ENCODE peak calls at places on chromosomes 13 and 19, in seven cellular contexts. Y is fibroblast of pulmonary artery; G is cardiac muscle cell; B is dorsolateral prefrontal cortex; L is glutamatergic neuron; F is CD8-positive, alpha-beta T cell; P is heart right ventricle. X is an unnamed sample.

GRCh38 chr19:48393559-48394330 is at the start of gene GRIN2D:
- DNase-seq in Y (peak), G (peak), B (no peak), L (peak), F (peak), P (no peak), X (peak)

GRCh38 chr19:53875602-53876340 is 6.2 kb upstream of the PRKCG start:
- DNase-seq in Y (no peak), G (no peak), B (no peak), L (no peak), F (no peak), P (no peak), X (no peak)

GRCh38 chr13:40813662-40814454 is 24.4 kb downstream of the SLC25A15 start:
- DNase-seq in Y (peak), G (peak), B (no peak), L (no peak), F (no peak), P (no peak), X (no peak)

GRCh38 chr19:679418-680286 is 3.5 kb downstream of the FSTL3 start:
- DNase-seq in Y (peak), G (peak), B (peak), L (peak), F (peak), P (peak), X (peak)

GRCh38 chr13:61700663-61701062 is 285.0 kb upstream of the PCDH20 start:
- DNase-seq in Y (no peak), G (no peak), B (no peak), L (no peak), F (no peak), P (no peak), X (no peak)

GRCh38 chr19:46713781-46714522 is 3.0 kb downstream of the PRKD2 start:
- DNase-seq in Y (peak), G (peak), B (peak), L (peak), F (peak), P (peak), X (peak)

GRCh38 chr13:31639443-31640163 is 99.7 kb upstream of the RXFP2 start:
- DNase-seq in Y (peak), G (peak), B (no peak), L (no peak), F (no peak), P (no peak), X (no peak)

GRCh38 chr13:65724261-65724660 is 1505.9 kb downstream of the PCDH9 start:
- DNase-seq in Y (peak), G (peak), B (no peak), L (no peak), F (no peak), P (no peak), X (no peak)

GRCh38 chr13:110869805-110870706 is 44.8 kb downstream of the ANKRD10 start:
- DNase-seq in Y (peak), G (peak), B (peak), L (peak), F (no peak), P (peak), X (no peak)

GRCh38 chr13:23288564-23288963 is 107.8 kb downstream of the SGCG start:
- DNase-seq in Y (peak), G (no peak), B (no peak), L (no peak), F (no peak), P (no peak), X (no peak)

GRCh38 chr19:13093407-13094284 is 9.0 kb downstream of the LYL1 start:
- DNase-seq in Y (peak), G (peak), B (peak), L (peak), F (peak), P (peak), X (peak)

GRCh38 chr13:22948421-22948820 is 232.4 kb upstream of the SGCG start:
- DNase-seq in Y (no peak), G (no peak), B (no peak), L (no peak), F (no peak), P (no peak), X (no peak)

GRCh38 chr13:110716235-110716505 is 2.7 kb downstream of the ING1 start:
- DNase-seq in Y (peak), G (peak), B (no peak), L (peak), F (no peak), P (no peak), X (no peak)

GRCh38 chr13:114031631-114032030 is 57.8 kb upstream of the C13orf46 start:
- DNase-seq in Y (no peak), G (no peak), B (no peak), L (no peak), F (no peak), P (no peak), X (no peak)

GRCh38 chr13:76020421-76020955 is 384.4 kb downstream of the LMO7 start:
- DNase-seq in Y (no peak), G (no peak), B (no peak), L (no peak), F (no peak), P (no peak), X (no peak)

GRCh38 chr19:45641274-45642105 is 2.3 kb upstream of the EML2 start:
- DNase-seq in Y (peak), G (peak), B (no peak), L (peak), F (peak), P (peak), X (peak)

GRCh38 chr13:44068169-44068568 is 188.5 kb downstream of the LACC1 start:
- DNase-seq in Y (peak), G (peak), B (no peak), L (no peak), F (no peak), P (no peak), X (no peak)

GRCh38 chr19:5091576-5092215 is 122.8 kb downstream of the KDM4B start:
- DNase-seq in Y (no peak), G (no peak), B (no peak), L (no peak), F (no peak), P (no peak), X (peak)

DNA sequence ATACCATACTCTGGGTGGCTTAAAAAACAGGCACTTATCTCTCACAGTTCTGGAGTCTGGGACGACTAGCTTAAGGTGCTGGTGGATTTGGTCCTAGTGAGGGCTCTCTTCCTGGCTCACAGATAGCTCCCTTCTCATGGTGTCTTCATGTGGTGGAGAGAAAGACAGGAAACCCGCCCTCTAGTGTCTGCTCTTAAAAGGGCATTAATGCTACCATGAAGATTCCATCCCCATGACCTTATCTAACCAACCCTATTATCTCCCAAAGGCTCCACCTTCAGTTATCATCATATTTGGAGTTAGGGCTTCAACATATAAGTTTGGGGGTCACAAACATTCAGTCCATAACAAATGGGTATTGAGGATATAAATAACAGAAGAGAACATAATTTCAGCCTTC is 139.4 kb downstream of the HS6ST3 start:
- DNase-seq in Y (peak), G (peak), B (no peak), L (no peak), F (no peak), P (no peak), X (no peak)
- TF ChIP-seq CTCF in Y (peak), G (peak), B (no peak), L (peak), F (no peak), P (peak), X (peak)

GRCh38 chr13:36067619-36068456 is 63.3 kb downstream of the DCLK1 start:
- DNase-seq in Y (no peak), G (no peak), B (no peak), L (no peak), F (no peak), P (no peak), X (no peak)
- TF ChIP-seq CTCF in Y (no peak), G (no peak), B (no peak), L (no peak), F (no peak), P (no peak), X (no peak)

GRCh38 chr19:42325308-42325895 is at the start of gene MEGF8:
- DNase-seq in Y (peak), G (peak), B (peak), L (peak), F (peak), P (peak), X (peak)
- TF ChIP-seq CTCF in Y (peak), G (peak), B (peak), L (no peak), F (no peak), P (peak), X (no peak)

GRCh38 chr19:51689751-51690358 is 3.3 kb upstream of the SPACA6 start:
- DNase-seq in Y (peak), G (peak), B (peak), L (peak), F (no peak), P (peak), X (peak)

GRCh38 chr19:51690359-51691121 is 2.6 kb upstream of the SPACA6 start:
- DNase-seq in Y (peak), G (peak), B (no peak), L (peak), F (peak), P (peak), X (peak)

GRCh38 chr19:51687791-51688664 is 5.1 kb upstream of the SPACA6 start:
- DNase-seq in Y (peak), G (peak), B (peak), L (peak), F (no peak), P (peak), X (peak)

GRCh38 chr19:51691122-51692064 is 1.7 kb upstream of the SPACA6 start:
- DNase-seq in Y (peak), G (peak), B (no peak), L (peak), F (no peak), P (no peak), X (peak)

DNA sequence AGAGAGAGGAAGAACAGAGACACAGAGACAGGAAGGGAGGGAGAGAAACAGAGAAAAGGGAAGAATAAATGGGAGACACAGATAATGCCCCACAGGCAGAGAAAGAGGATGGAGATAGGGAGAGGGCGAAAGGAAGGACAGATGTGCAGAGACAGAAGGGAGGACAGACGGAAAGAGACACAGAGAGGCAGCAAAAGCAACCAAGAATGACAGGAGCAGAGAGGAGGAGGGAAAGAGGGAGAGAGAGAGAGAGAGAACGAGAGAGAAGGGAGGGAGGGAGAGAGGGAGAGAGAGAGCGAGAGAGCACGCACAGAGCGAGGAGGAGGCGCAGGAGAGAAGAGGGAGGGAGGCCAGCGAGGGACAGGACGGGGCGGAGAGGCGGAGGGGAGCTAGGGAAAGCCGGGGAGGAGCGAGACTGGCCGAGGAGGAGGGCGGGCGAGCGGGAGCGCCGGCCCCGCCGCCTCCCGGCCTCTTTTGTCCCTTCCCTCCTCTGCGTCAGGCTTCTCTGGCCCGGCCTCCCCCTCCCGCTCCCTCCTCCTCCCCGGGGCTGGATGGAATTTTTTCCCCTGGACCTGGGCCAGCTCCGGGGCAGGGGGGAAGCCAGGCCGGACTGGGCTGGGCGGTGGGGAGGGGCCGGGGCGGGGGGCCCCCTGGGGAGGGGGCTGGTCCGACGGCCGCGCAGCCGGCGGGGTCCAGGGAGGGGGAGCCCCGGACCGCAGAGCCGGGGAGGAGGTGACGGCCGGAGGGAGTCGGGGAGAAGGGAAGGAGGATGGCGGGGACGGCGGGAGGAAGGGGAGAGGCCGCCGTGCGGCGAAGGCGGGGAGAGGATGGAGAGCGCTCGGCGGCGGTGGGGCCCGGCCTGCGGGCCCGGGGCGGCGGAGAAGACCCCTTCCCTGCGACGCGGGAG is 4.2 kb upstream of the SPACA6 start:
- DNase-seq in Y (peak), G (peak), B (peak), L (peak), F (no peak), P (peak), X (peak)
- TF ChIP-seq CTCF in Y (no peak), G (no peak), B (peak), L (no peak), F (no peak), P (peak), X (no peak)

DNA sequence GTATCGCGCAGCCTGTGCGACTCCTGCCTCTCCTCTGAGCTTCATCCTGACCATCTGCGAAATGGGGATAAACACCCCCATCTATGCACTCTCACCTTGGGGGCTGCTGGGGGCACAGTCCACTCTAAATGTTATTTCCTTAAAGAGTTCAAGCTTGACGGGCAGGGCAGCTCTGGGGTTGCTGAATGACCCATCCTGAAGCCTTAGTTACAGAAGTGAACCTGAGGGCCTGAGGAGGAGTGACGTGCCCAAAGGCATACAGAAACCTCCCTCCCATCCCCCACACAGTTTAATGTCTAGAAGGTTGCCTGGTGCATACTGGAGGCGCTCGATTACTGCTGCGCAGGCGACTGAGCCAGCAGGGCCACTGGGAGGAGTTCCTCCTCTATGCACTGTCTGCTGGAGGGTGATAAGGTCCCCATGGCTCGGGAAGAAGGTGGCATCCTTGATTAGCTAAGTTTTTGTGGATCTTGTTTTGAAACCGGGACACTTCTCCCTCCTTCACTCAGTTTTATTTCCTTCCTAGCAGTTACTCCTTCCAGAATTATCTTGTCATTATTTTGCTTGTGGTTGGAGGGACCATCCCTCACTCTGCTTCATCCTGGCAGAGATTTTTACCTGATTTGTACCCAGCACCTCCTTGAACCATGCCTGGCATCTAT is 572 bp upstream of the FKBP8 start:
- DNase-seq in Y (peak), G (peak), B (peak), L (no peak), F (peak), P (peak), X (no peak)
- TF ChIP-seq CTCF in Y (no peak), G (no peak), B (no peak), L (no peak), F (no peak), P (no peak), X (no peak)

GRCh38 chr19:10418281-10419199 is 1.8 kb upstream of the PDE4A start:
- DNase-seq in Y (no peak), G (peak), B (no peak), L (no peak), F (no peak), P (no peak), X (peak)
- TF ChIP-seq CTCF in Y (no peak), G (peak), B (no peak), L (no peak), F (no peak), P (no peak), X (no peak)

GRCh38 chr13:91405240-91405639 is 6.8 kb downstream of the GPC5 start:
- DNase-seq in Y (no peak), G (no peak), B (no peak), L (no peak), F (no peak), P (no peak), X (no peak)

GRCh38 chr13:91409661-91410060 is 11.2 kb downstream of the GPC5 start:
- DNase-seq in Y (no peak), G (no peak), B (no peak), L (no peak), F (no peak), P (no peak), X (no peak)

GRCh38 chr13:91401916-91402315 is 3.5 kb downstream of the GPC5 start:
- DNase-seq in Y (no peak), G (no peak), B (no peak), L (no peak), F (no peak), P (no peak), X (no peak)

GRCh38 chr13:91406619-91407018 is 8.2 kb downstream of the GPC5 start:
- DNase-seq in Y (peak), G (peak), B (no peak), L (no peak), F (no peak), P (no peak), X (no peak)
- TF ChIP-seq CTCF in Y (peak), G (peak), B (peak), L (peak), F (no peak), P (peak), X (peak)

DNA sequence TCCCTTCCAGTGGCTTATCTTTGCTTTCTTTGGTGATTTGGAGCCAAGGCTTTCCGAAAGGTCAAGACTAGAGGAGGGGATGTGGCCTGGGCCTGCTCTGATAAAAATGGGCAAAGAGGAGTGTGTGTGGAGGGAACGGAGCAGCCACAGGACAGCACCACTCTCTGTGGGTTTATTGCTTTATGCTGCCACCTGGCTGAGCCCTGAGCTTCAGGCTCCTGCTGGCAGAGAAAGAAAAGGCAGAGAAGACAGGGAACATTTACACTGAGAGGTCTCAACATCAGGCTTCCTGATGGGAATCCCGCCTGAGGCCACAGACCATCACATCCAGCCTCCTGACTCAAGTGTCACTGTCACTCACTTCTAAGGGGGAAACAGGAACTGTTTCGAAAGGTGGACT is 9.2 kb upstream of the GSX1 start:
- DNase-seq in Y (peak), G (peak), B (peak), L (no peak), F (no peak), P (no peak), X (no peak)
- TF ChIP-seq CTCF in Y (peak), G (peak), B (peak), L (no peak), F (no peak), P (peak), X (no peak)

DNA sequence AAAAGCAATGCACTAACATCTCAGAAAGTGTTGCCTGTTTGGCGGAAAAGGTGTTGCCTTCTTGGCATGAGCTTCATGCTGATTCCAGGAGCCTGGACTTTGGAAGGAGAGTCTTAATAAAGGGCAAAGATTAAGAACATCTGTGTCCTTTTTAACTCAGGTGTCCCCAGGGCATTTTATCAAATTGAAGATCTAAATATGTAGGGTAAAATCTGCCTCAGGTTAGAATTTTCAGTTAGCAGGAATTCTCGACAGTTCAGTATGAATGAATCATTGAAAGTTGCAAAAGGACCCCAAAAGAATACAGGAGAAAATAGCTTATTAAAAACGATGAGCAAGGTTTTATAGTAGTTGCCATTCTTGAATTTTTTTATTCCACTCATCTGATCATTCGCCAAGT is 325.2 kb downstream of the SUCLA2 start:
- DNase-seq in Y (no peak), G (no peak), B (no peak), L (no peak), F (no peak), P (no peak), X (no peak)
- TF ChIP-seq CTCF in Y (no peak), G (no peak), B (no peak), L (no peak), F (no peak), P (no peak), X (no peak)

GRCh38 chr19:29872224-29872731 is 60.5 kb downstream of the CCNE1 start:
- DNase-seq in Y (peak), G (peak), B (no peak), L (peak), F (no peak), P (no peak), X (peak)

GRCh38 chr19:29875931-29876330 is 64.1 kb downstream of the CCNE1 start:
- DNase-seq in Y (no peak), G (no peak), B (no peak), L (no peak), F (no peak), P (no peak), X (no peak)

GRCh38 chr19:29876414-29876813 is 64.6 kb downstream of the CCNE1 start:
- DNase-seq in Y (no peak), G (no peak), B (no peak), L (no peak), F (no peak), P (no peak), X (no peak)

GRCh38 chr19:29873024-29873800 is 61.4 kb downstream of the CCNE1 start:
- DNase-seq in Y (peak), G (peak), B (peak), L (peak), F (peak), P (peak), X (peak)

DNA sequence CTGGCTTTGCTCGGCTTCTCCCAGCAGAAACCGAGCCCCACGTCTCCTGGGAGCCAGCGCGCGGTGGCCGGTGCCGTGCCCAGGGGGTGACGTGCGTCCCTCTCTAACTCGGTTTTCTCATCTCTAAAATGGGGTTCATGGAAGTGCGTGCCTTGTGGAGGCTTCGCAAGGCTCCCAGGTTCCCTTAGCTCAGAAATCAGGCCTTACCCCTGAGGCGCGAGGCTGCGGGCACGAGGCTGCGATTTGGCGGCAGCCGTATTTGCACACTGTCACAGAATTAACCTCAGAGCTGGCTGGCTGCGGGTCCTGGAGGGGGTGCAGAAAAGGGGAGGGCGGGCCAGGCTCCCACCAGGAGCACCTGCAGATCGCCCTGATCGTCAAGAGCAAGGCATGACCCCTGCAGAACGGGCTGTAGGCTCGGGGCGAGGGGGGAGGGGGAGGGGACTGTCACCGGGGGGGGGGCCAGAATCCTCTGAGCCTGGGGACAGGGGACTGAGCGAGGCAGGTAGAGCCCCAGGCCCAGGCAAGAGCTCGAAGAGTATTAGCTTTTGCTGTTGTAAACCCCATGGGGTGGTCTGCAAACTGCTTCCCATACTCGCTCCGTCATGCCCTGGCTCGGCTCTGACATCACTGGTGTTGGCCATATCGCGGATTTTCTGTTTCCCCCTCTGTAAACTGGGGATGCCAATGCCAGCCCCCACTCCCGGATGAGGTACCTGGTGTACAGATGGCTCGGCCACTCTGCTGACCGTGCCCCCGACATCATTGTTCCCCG is 62.2 kb downstream of the CCNE1 start:
- DNase-seq in Y (no peak), G (no peak), B (no peak), L (no peak), F (no peak), P (no peak), X (no peak)
- TF ChIP-seq CTCF in Y (no peak), G (peak), B (peak), L (peak), F (peak), P (no peak), X (no peak)

X was measured in nephron progenitor cell.